ENCODE peak calls at places on chromosomes 6 and 20, in six cellular contexts. W is uterus, T is sciatic nerve, Z is CMK, J is EH, R is putamen. A is an unnamed sample.

GRCh38 chr6:96626749-96627353 is 63.9 kb downstream of the FHL5 start:
- DNase-seq in W (no peak), T (no peak), Z (no peak), J (peak), R (peak), A (peak)

GRCh38 chr20:53901064-53901463 is 169.3 kb downstream of the BCAS1 start:
- DNase-seq in W (no peak), T (no peak), Z (no peak), J (peak), R (no peak), A (no peak)

GRCh38 chr6:47414517-47415167 is 62.9 kb upstream of the CD2AP start:
- DNase-seq in W (no peak), T (no peak), Z (no peak), J (peak), R (peak), A (no peak)

GRCh38 chr20:46272389-46273047 is 35.8 kb downstream of the CDH22 start:
- DNase-seq in W (no peak), T (no peak), Z (no peak), J (no peak), R (no peak), A (no peak)

GRCh38 chr6:20126789-20127653 is 85.2 kb downstream of the MBOAT1 start:
- DNase-seq in W (peak), T (peak), Z (no peak), J (peak), R (peak), A (peak)

GRCh38 chr6:55052846-55053245 is 121.5 kb upstream of the HCRTR2 start:
- DNase-seq in W (no peak), T (no peak), Z (no peak), J (no peak), R (no peak), A (no peak)

GRCh38 chr20:32241807-32242206 is 34.1 kb downstream of the POFUT1 start:
- DNase-seq in W (no peak), T (no peak), Z (no peak), J (no peak), R (no peak), A (no peak)

GRCh38 chr20:1283522-1284210 is 17.6 kb downstream of the SNPH start:
- DNase-seq in W (no peak), T (no peak), Z (no peak), J (no peak), R (no peak), A (peak)

GRCh38 chr6:167828325-167828956 is 1.7 kb downstream of the AFDN start:
- DNase-seq in W (no peak), T (no peak), Z (no peak), J (no peak), R (no peak), A (no peak)

GRCh38 chr6:74578339-74578738 is 627.5 kb downstream of the COL12A1 start:
- DNase-seq in W (no peak), T (no peak), Z (no peak), J (peak), R (no peak), A (no peak)

GRCh38 chr20:58693226-58694006 is 816 bp downstream of the NPEPL1 start:
- DNase-seq in W (no peak), T (no peak), Z (no peak), J (no peak), R (no peak), A (no peak)

GRCh38 chr6:158958504-158959386 is 41.3 kb downstream of the RSPH3 start:
- DNase-seq in W (no peak), T (no peak), Z (no peak), J (no peak), R (no peak), A (no peak)

GRCh38 chr20:39057143-39057542 is 95.0 kb downstream of the DHX35 start:
- DNase-seq in W (no peak), T (no peak), Z (no peak), J (no peak), R (no peak), A (no peak)

GRCh38 chr6:136683209-136683941 is 108.9 kb downstream of the MAP3K5 start:
- DNase-seq in W (no peak), T (no peak), Z (no peak), J (no peak), R (no peak), A (no peak)

GRCh38 chr6:11033825-11034224 is 10.3 kb downstream of the ELOVL2 start:
- DNase-seq in W (no peak), T (no peak), Z (no peak), J (peak), R (no peak), A (no peak)

GRCh38 chr6:114785235-114786127 is 442.7 kb upstream of the HS3ST5 start:
- DNase-seq in W (no peak), T (no peak), Z (no peak), J (peak), R (no peak), A (no peak)

GRCh38 chr20:24522452-24523330 is 53.3 kb downstream of the SYNDIG1 start:
- DNase-seq in W (no peak), T (no peak), Z (no peak), J (no peak), R (no peak), A (no peak)

GRCh38 chr6:53009056-53009455 is 14.0 kb upstream of the GSTA4 start:
- DNase-seq in W (no peak), T (no peak), Z (no peak), J (no peak), R (no peak), A (no peak)

GRCh38 chr6:82588020-82588419 is 224.4 kb downstream of the TPBG start:
- DNase-seq in W (no peak), T (no peak), Z (no peak), J (no peak), R (no peak), A (no peak)

GRCh38 chr6:111524735-111525134 is 41.7 kb upstream of the REV3L start:
- DNase-seq in W (no peak), T (no peak), Z (no peak), J (no peak), R (no peak), A (no peak)

GRCh38 chr6:43368517-43369160 is 808 bp downstream of the ZNF318 start:
- DNase-seq in W (peak), T (peak), Z (no peak), J (peak), R (peak), A (peak)

GRCh38 chr6:70622426-70622825 is 45.3 kb upstream of the SMAP1 start:
- DNase-seq in W (no peak), T (no peak), Z (no peak), J (no peak), R (no peak), A (no peak)

GRCh38 chr6:53715434-53715833 is 49.9 kb upstream of the KLHL31 start:
- DNase-seq in W (no peak), T (no peak), Z (no peak), J (no peak), R (no peak), A (no peak)

GRCh38 chr6:116595247-116595646 is 21.0 kb upstream of the RSPH4A start:
- DNase-seq in W (no peak), T (no peak), Z (no peak), J (no peak), R (no peak), A (peak)

GRCh38 chr20:45918779-45919535 is 7.0 kb upstream of the PLTP start:
- DNase-seq in W (no peak), T (no peak), Z (no peak), J (no peak), R (no peak), A (no peak)

GRCh38 chr6:154757352-154758095 is 24.3 kb downstream of the SCAF8 start:
- DNase-seq in W (no peak), T (no peak), Z (no peak), J (no peak), R (no peak), A (no peak)

GRCh38 chr20:31523361-31524283 is 9.4 kb downstream of the HM13 start:
- DNase-seq in W (no peak), T (no peak), Z (no peak), J (no peak), R (no peak), A (no peak)

GRCh38 chr6:34813028-34813742 is 21.3 kb downstream of the BLTP3A start:
- DNase-seq in W (no peak), T (no peak), Z (no peak), J (no peak), R (no peak), A (no peak)

GRCh38 chr6:107124934-107125348 is 9.6 kb upstream of the BEND3 start:
- DNase-seq in W (no peak), T (no peak), Z (no peak), J (no peak), R (no peak), A (no peak)

GRCh38 chr6:114133816-114134215 is 162.9 kb upstream of the HDAC2 start:
- DNase-seq in W (no peak), T (no peak), Z (no peak), J (no peak), R (no peak), A (no peak)

GRCh38 chr6:169337881-169338445 is 84.3 kb upstream of the THBS2 start:
- DNase-seq in W (no peak), T (no peak), Z (no peak), J (no peak), R (peak), A (no peak)